ENCODE peak calls at places on chromosomes 11 and 22, in five cellular contexts. M is OCI-LY7, Z is dorsolateral prefrontal cortex, R is adrenal gland, B is prostate gland. H is an unnamed sample.

GRCh38 chr22:43883012-43883661 is 8.7 kb downstream of the PNPLA5 start:
- DNase-seq in M (peak; percentile 75), Z (no peak), R (no peak), B (peak; percentile 38), H (peak; percentile 72)

GRCh38 chr22:37933711-37934376 is 19.6 kb downstream of the C22orf23 start:
- DNase-seq in M (peak; percentile 89), Z (peak; percentile 84), R (peak; percentile 90), B (peak; percentile 89), H (peak; percentile 47)

GRCh38 chr11:128517457-128518230 is 69.7 kb downstream of the ETS1 start:
- DNase-seq in M (peak; percentile 45), Z (no peak), R (no peak), B (no peak), H (no peak)

GRCh38 chr11:19072464-19072863 is 11.9 kb upstream of the MRGPRX2 start:
- DNase-seq in M (no peak), Z (no peak), R (no peak), B (no peak), H (no peak)

GRCh38 chr11:9624448-9624847 is 39.4 kb upstream of the SWAP70 start:
- DNase-seq in M (no peak), Z (no peak), R (no peak), B (no peak), H (no peak)

GRCh38 chr22:48240165-48240934 is 1477.9 kb downstream of the TBC1D22A start:
- DNase-seq in M (no peak), Z (no peak), R (no peak), B (no peak), H (no peak)

GRCh38 chr11:79097279-79097875 is 343.5 kb downstream of the TENM4 start:
- DNase-seq in M (no peak), Z (no peak), R (no peak), B (peak; percentile 19), H (no peak)

GRCh38 chr11:70060611-70061293 is 17.4 kb upstream of the ANO1 start:
- DNase-seq in M (no peak), Z (no peak), R (no peak), B (no peak), H (no peak)

GRCh38 chr22:32326647-32327046 is 31.0 kb upstream of the RFPL3 start:
- DNase-seq in M (no peak), Z (no peak), R (no peak), B (no peak), H (no peak)

GRCh38 chr11:117221775-117222517 is 9.9 kb downstream of the PCSK7 start:
- DNase-seq in M (no peak), Z (no peak), R (no peak), B (peak; percentile 41), H (no peak)

GRCh38 chr11:117418685-117419084 is 91.0 kb downstream of the CEP164 start:
- DNase-seq in M (no peak), Z (no peak), R (no peak), B (no peak), H (no peak)

GRCh38 chr22:31139866-31140716 is at the start of gene PLA2G3:
- DNase-seq in M (no peak), Z (no peak), R (no peak), B (peak; percentile 68), H (no peak)

GRCh38 chr22:42905702-42906183 is 48.7 kb upstream of the ARFGAP3 start:
- DNase-seq in M (no peak), Z (no peak), R (no peak), B (peak; percentile 51), H (no peak)

GRCh38 chr11:92048415-92048814 is 176.2 kb upstream of the FAT3 start:
- DNase-seq in M (no peak), Z (no peak), R (no peak), B (no peak), H (no peak)

GRCh38 chr11:122751298-122752070 is 86.8 kb upstream of the CRTAM start:
- DNase-seq in M (no peak), Z (no peak), R (no peak), B (no peak), H (no peak)

GRCh38 chr11:60918941-60919275 is 5.0 kb downstream of the TMEM109 start:
- DNase-seq in M (no peak), Z (no peak), R (no peak), B (no peak), H (no peak)

GRCh38 chr11:102911758-102912481 is 37.1 kb upstream of the MMP12 start:
- DNase-seq in M (no peak), Z (no peak), R (no peak), B (no peak), H (no peak)

GRCh38 chr11:130122141-130122575 is 37.4 kb upstream of the ST14 start:
- DNase-seq in M (peak; percentile 41), Z (no peak), R (no peak), B (no peak), H (no peak)

GRCh38 chr11:66904055-66904454 is 47.2 kb downstream of the LRFN4 start:
- DNase-seq in M (no peak), Z (no peak), R (no peak), B (no peak), H (no peak)

GRCh38 chr11:117840881-117841581 is 16.5 kb upstream of the FXYD2 start:
- DNase-seq in M (no peak), Z (peak; percentile 4), R (peak; percentile 12), B (no peak), H (no peak)

GRCh38 chr22:35154937-35155387 is 89.0 kb downstream of the ISX start:
- DNase-seq in M (peak; percentile 36), Z (peak; percentile 48), R (peak; percentile 36), B (peak; percentile 75), H (no peak)

GRCh38 chr11:18731949-18732821 is 6.2 kb upstream of the IGSF22 start:
- DNase-seq in M (peak; percentile 67), Z (peak; percentile 76), R (peak; percentile 54), B (peak; percentile 41), H (peak; percentile 77)

GRCh38 chr11:112961146-112961668 is at the start of gene NCAM1:
- DNase-seq in M (peak; percentile 10), Z (peak; percentile 94), R (peak; percentile 89), B (no peak), H (peak; percentile 23)

GRCh38 chr22:38345782-38346181 is 28.5 kb upstream of the CSNK1E start:
- DNase-seq in M (no peak), Z (peak; percentile 14), R (peak; percentile 4), B (peak; percentile 3), H (no peak)

GRCh38 chr11:73956876-73957653 is 6.2 kb downstream of the DNAJB13 start:
- DNase-seq in M (no peak), Z (no peak), R (no peak), B (no peak), H (no peak)

GRCh38 chr22:30883586-30884145 is 84.9 kb downstream of the MORC2 start:
- DNase-seq in M (no peak), Z (no peak), R (no peak), B (no peak), H (no peak)

GRCh38 chr11:69887330-69887729 is 68.1 kb upstream of the FGF3 start:
- DNase-seq in M (no peak), Z (no peak), R (no peak), B (no peak), H (no peak)

GRCh38 chr11:128468106-128468505 is 119.3 kb downstream of the ETS1 start:
- DNase-seq in M (no peak), Z (no peak), R (no peak), B (no peak), H (no peak)

GRCh38 chr11:36509265-36509664 is 807 bp downstream of the TRAF6 start:
- DNase-seq in M (peak; percentile 19), Z (no peak), R (peak; percentile 33), B (no peak), H (no peak)

GRCh38 chr11:23103403-23103802 is 243.1 kb upstream of the CCDC179 start:
- DNase-seq in M (no peak), Z (no peak), R (no peak), B (no peak), H (no peak)

GRCh38 chr11:128026596-128026995 is 560.8 kb downstream of the ETS1 start:
- DNase-seq in M (no peak), Z (no peak), R (peak; percentile 33), B (no peak), H (no peak)

GRCh38 chr11:111526501-111526900 is 11.9 kb downstream of the HOATZ start:
- DNase-seq in M (no peak), Z (no peak), R (no peak), B (no peak), H (no peak)

GRCh38 chr11:82356316-82356715 is 377.3 kb downstream of the FAM181B start:
- DNase-seq in M (no peak), Z (no peak), R (peak; percentile 13), B (no peak), H (no peak)

GRCh38 chr11:82355313-82355823 is 378.3 kb downstream of the FAM181B start:
- DNase-seq in M (no peak), Z (no peak), R (no peak), B (no peak), H (no peak)
- TF ChIP-seq CTCF in M (no peak), Z (no peak), R (no peak), B (no peak), H (no peak)

GRCh38 chr11:100578966-100579365 is 108.1 kb upstream of the ARHGAP42 start:
- DNase-seq in M (no peak), Z (no peak), R (no peak), B (no peak), H (no peak)

GRCh38 chr11:100573911-100574513 is 113.1 kb upstream of the ARHGAP42 start:
- DNase-seq in M (no peak), Z (no peak), R (no peak), B (no peak), H (no peak)

GRCh38 chr11:100576044-100577021 is 110.8 kb upstream of the ARHGAP42 start:
- DNase-seq in M (peak; percentile 44), Z (no peak), R (peak; percentile 26), B (peak; percentile 25), H (no peak)

DNA sequence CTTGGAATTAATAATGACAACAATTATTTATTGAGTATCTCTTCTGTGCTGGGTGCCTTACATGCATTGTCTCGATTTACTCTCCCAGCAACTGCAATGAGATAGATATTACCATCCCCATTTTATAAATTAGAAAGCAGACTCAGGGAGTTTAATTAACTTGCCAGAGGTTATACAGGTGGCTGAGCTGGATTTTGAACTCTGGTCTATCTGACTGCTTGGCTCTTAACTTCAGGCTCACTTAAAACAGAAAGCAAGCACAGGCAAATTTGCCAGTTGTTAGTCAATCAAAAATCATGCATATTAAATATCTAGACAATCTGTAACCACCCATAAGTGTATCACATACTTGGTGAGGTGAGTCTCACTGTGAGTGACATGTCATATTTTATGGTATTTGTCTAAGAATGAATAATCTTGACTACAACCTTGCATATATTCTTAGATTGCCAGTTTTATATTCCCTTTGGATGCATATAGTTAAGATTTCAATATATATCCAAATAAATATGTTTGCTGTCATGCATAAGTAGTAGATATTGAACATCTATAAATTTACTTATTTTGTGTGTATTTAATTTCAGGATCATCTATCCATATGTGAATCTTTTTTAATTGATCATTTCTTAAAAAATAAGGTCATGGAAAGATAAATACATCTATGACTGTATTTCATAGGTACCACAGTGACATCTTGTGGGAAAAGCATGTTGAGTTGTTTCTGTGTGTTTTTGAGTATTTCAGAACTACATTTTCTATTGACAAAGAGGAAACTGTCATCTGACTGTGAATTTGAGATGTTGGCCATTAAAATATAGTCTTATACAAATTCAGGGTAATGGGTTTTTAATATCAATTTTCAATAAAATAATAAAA is 112.0 kb upstream of the ARHGAP42 start:
- DNase-seq in M (no peak), Z (no peak), R (no peak), B (no peak), H (no peak)
- TF ChIP-seq CTCF in M (peak; percentile 58), Z (peak; percentile 55), R (peak; percentile 27), B (no peak), H (peak; percentile 64)

GRCh38 chr11:57407941-57408475 is 17.6 kb upstream of the PRG2 start:
- DNase-seq in M (no peak), Z (no peak), R (no peak), B (no peak), H (no peak)
- TF ChIP-seq CTCF in M (no peak), Z (no peak), R (no peak), B (no peak), H (no peak)

GRCh38 chr11:75445315-75445953 is 12.4 kb upstream of the KLHL35 start:
- DNase-seq in M (peak; percentile 66), Z (peak; percentile 83), R (peak; percentile 75), B (peak; percentile 64), H (peak; percentile 81)
- TF ChIP-seq CTCF in M (peak; percentile 97), Z (peak; percentile 97), R (peak; percentile 99), B (peak; percentile 95), H (peak; percentile 97)